ENCODE peak calls at places on chromosomes 2 and 18, in seven cellular contexts. R is right atrium auricular region, I is K562, Q is left lung, E is heart left ventricle, L is fibroblast of pulmonary artery, V is right lobe of liver. Y is an unnamed sample.

GRCh38 chr2:204452464-204453023 is 92.7 kb upstream of the PARD3B start:
- DNase-seq in I (no peak), Q (peak; percentile 63), E (peak; percentile 26), R (peak; percentile 66), L (peak; percentile 94), V (no peak), Y (peak; percentile 89)

GRCh38 chr18:79409313-79409712 is 13.6 kb downstream of the NFATC1 start:
- DNase-seq in V (no peak), R (no peak), I (no peak), Q (no peak), E (no peak), L (no peak), Y (no peak)

GRCh38 chr18:59459352-59460059 is 100.4 kb upstream of the LMAN1 start:
- DNase-seq in V (no peak), L (peak; percentile 80), R (no peak), E (no peak), I (peak; percentile 35), Q (no peak), Y (no peak)

GRCh38 chr2:65919579-65920188 is 487.3 kb upstream of the SPRED2 start:
- DNase-seq in Q (no peak), R (no peak), I (no peak), L (no peak), V (no peak), E (no peak), Y (no peak)

GRCh38 chr2:159939946-159940345 is 122.5 kb downstream of the PLA2R1 start:
- DNase-seq in V (no peak), Q (no peak), E (no peak), I (no peak), R (no peak), L (peak; percentile 62), Y (no peak)

GRCh38 chr2:157336137-157336721 is 10.6 kb upstream of the ERMN start:
- DNase-seq in V (no peak), E (peak; percentile 30), L (peak; percentile 57), Q (no peak), R (no peak), I (peak; percentile 69), Y (no peak)

GRCh38 chr2:10704034-10704594 is 14.3 kb upstream of the NOL10 start:
- DNase-seq in E (no peak), L (no peak), R (no peak), V (no peak), I (no peak), Q (no peak), Y (no peak)

GRCh38 chr2:62306751-62307468 is 111.0 kb downstream of the B3GNT2 start:
- DNase-seq in I (no peak), L (peak; percentile 48), E (no peak), V (no peak), Q (peak; percentile 49), R (no peak), Y (no peak)

GRCh38 chr2:70062270-70062669 is 25.0 kb upstream of the PCBP1 start:
- DNase-seq in R (no peak), V (no peak), Q (no peak), E (no peak), L (no peak), I (no peak), Y (no peak)

GRCh38 chr2:159807183-159808037 is 9.4 kb upstream of the CD302 start:
- DNase-seq in L (peak; percentile 76), V (no peak), E (peak; percentile 31), Q (no peak), R (no peak), I (peak; percentile 66), Y (no peak)

GRCh38 chr2:216113572-216113971 is 4.4 kb downstream of the XRCC5 start:
- DNase-seq in I (no peak), E (no peak), R (no peak), Q (no peak), V (no peak), L (no peak), Y (no peak)

DNA sequence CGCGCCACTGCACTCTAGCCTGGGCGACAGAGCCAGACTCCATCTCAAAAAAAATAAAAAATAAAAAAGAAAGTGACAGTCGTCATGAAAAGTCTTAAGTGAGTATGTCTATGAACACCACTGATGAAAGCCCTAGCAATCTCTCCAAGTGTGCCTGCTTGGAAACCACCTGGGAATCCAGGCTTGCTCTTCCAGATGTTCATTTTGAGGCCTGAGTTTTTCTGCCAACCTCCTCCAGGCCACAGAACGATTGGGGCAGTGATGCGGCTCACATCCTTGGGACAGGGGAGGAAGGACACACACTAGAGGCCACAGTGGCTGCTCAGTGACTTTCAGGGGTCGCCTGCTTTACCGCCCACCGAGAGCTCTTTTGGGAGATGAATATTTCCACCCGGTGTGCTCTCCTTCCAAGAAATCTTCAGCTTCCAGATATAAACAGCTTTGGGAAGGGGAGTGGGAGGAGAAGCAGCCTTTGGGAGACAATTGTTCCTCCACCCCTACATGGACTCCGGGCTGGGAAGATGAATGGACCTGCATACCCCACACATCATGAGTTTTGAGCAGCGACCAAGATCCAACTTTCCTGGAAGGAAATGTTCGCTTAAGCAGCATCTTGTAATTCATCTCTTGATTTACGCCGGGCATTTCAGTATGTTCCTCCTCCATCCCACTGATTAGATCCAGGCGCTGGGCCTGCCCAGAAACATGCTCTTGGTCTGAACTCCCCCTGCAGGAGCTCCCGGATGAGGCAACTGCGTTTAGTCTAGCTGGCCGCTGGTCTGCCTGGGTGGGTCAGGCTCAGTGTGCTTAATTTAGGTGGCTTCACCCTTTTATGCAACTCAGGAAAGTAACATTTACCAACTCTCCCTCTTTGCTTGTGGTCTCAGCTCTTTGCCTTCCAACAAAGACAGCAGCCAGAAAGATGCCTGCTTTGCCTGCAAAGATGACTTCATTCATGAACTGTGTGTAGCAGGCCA is 6.2 kb upstream of the ARMC9 start:
- DNase-seq in V (peak; percentile 68), Q (peak; percentile 78), E (peak; percentile 85), I (peak; percentile 39), L (peak; percentile 91), R (peak; percentile 91), Y (peak; percentile 91)
- TF ChIP-seq CTCF in V (peak; percentile 44), Q (peak; percentile 32), E (peak; percentile 52), I (peak; percentile 63), L (peak; percentile 93), R (peak; percentile 73), Y (peak; percentile 86)

DNA sequence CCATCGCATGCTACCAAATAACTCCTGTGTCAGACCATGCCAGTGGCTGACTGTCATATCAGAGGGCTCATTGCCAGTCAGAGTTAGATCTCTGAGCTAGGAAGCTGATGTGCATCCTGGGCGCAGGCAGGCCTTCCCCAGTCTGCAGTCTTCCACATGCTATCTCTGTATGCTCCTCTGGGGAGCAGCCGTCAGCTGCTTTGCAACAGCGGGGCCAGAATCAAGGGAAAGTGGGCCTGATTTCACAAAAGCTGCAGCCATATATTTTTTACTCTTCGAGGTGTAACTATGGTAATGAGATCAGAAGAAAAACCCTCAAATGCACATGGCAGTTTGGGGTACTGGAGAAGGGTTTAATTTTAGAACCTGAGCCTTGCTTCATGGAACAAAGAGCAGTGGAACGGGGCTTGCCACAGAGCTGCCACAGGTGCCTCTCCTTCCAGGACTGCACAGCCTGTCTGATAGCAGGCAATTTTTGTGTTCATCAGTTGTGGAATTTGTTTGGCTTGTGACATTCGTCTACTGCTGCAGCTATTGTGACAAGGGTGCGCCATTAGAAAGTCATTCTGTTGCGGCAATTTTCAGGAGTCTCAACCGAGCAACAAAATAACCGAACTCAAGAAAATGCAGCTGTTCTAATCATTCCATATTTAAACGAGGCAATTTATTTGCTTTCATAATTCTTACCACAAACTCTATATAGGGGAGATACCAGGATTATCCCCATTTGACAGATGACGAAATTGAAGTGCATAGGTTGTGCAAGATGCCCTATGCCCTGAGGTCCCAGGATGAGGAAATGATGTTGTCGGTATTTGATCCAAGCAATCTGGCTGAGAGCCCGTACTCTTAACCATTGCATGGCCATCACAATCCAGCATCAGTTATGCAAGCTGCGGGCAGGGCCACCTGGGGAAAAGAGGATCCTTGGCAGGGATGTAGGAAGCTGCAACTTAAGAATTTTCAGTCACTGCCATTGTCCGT is 109.6 kb upstream of the CYRIA start:
- DNase-seq in L (peak; percentile 11), I (no peak), Q (no peak), E (no peak), V (peak; percentile 53), R (no peak), Y (no peak)
- TF ChIP-seq CTCF in L (no peak), I (peak; percentile 56), Q (no peak), E (no peak), V (peak; percentile 55), R (no peak), Y (no peak)

GRCh38 chr18:10771053-10771709 is 245.4 kb downstream of the NAPG start:
- DNase-seq in V (no peak), L (peak; percentile 42), I (no peak), R (no peak), E (no peak), Q (no peak), Y (no peak)

DNA sequence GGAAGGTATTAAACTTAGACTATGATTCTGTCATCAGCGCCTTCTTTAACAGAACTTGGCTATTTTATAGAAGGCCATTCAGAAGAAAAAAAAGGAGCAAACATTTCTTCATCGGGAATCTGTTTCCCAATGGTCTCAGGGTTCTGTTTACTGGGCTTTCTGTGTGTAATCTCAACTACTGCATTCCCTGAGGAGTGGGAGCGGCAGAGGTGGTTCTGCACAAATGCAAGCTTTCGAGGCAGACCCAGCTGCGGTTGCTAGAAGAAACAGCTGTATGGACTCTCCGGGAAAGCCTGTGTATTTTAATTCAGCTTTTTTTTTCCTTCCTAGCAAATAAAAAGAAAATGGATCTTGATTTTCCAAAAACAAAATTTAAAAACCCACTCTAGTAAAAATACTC is 250.7 kb downstream of the NAPG start:
- DNase-seq in L (no peak), I (no peak), V (no peak), Q (no peak), E (peak; percentile 37), R (no peak), Y (no peak)
- TF ChIP-seq CTCF in L (no peak), I (no peak), V (no peak), Q (no peak), E (no peak), R (no peak), Y (no peak)

DNA sequence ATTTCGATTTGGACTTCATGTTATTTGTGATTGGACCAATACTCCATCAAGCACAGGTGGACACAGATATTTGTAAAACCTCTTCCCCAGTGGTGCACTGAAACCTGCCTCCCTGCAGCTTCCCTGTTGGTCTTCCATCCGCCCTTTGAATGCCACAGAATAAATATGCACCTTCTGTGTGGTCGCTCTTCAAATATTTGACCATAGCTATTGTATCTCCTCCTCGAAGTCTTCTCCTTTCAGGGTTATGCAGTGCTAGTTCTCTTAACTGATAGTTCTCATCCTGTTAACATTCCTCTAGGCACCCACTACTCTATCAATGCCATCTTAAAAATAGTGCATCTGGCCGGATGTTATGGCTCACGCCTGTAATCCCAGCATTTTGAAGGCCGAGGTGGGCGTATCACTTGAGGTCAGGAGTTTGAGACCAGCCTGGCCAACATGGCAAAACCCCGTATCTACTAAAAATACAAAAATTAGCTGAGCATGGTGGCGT is 12.5 kb downstream of the SPATS2L start:
- DNase-seq in E (no peak), I (no peak), L (no peak), R (no peak), Q (no peak), V (no peak), Y (no peak)
- TF ChIP-seq CTCF in E (no peak), I (no peak), L (no peak), R (no peak), Q (no peak), V (no peak), Y (no peak)

GRCh38 chr2:231685349-231686191 is 22.8 kb upstream of the PTMA start:
- DNase-seq in R (no peak), Q (no peak), I (no peak), L (no peak), V (no peak), E (no peak), Y (no peak)
- TF ChIP-seq CTCF in R (peak; percentile 12), Q (no peak), I (peak; percentile 30), L (peak; percentile 18), V (no peak), E (no peak), Y (peak; percentile 10)